ENCODE peak calls at places on chromosomes 11 and 22, in nine cellular contexts. N is heart left ventricle; O is CD8-positive, alpha-beta T cell; E is HL-60; S is Peyer's patch; I is psoas muscle; X is coronary artery; J is heart right ventricle; P is GM12865. V is an unnamed sample.

GRCh38 chr22:42313804-42314581 is 43.5 kb upstream of the TCF20 start:
- DNase-seq in S (peak), O (peak), P (peak), I (no peak), J (no peak), N (no peak), X (no peak), E (peak), V (peak)

GRCh38 chr11:117468888-117469287 is 141.2 kb downstream of the CEP164 start:
- DNase-seq in O (no peak), S (no peak), X (no peak), N (no peak), I (no peak), P (no peak), E (no peak), J (no peak), V (no peak)

GRCh38 chr11:66277475-66278391 is at the start of gene CNIH2:
- DNase-seq in O (peak), X (no peak), J (no peak), P (no peak), E (peak), I (peak), N (no peak), S (peak), V (no peak)

GRCh38 chr11:61138940-61139339 is 22.3 kb downstream of the VPS37C start:
- DNase-seq in O (no peak), P (no peak), J (no peak), N (no peak), X (no peak), S (no peak), E (no peak), I (no peak), V (no peak)

GRCh38 chr11:35740061-35740824 is 77.7 kb downstream of the TRIM44 start:
- DNase-seq in O (no peak), P (no peak), X (no peak), S (no peak), E (no peak), I (no peak), N (no peak), J (no peak), V (no peak)

GRCh38 chr11:8312966-8313365 is 49.3 kb upstream of the LMO1 start:
- DNase-seq in S (no peak), E (no peak), J (no peak), P (no peak), X (no peak), I (no peak), O (no peak), N (no peak), V (no peak)

GRCh38 chr11:93850585-93851018 is at the start of gene VSTM5:
- DNase-seq in I (no peak), N (no peak), P (no peak), O (no peak), E (no peak), X (no peak), S (no peak), J (no peak), V (no peak)

GRCh38 chr11:1563697-1564534 is 8.2 kb downstream of the DUSP8 start:
- DNase-seq in N (peak), P (no peak), E (no peak), I (no peak), X (no peak), S (no peak), O (peak), J (no peak), V (no peak)

GRCh38 chr11:119361056-119361787 is 14.7 kb upstream of the MFRP start:
- DNase-seq in N (peak), X (no peak), I (peak), P (peak), O (no peak), J (peak), S (no peak), E (peak), V (peak)

GRCh38 chr11:119912214-119912613 is 183.2 kb upstream of the NECTIN1 start:
- DNase-seq in J (peak), E (no peak), P (no peak), O (no peak), S (no peak), N (no peak), X (no peak), I (no peak), V (no peak)

GRCh38 chr22:39103431-39103830 is 6.4 kb downstream of the APOBEC3H start:
- DNase-seq in O (no peak), S (no peak), X (no peak), P (no peak), J (no peak), E (no peak), N (no peak), I (no peak), V (no peak)

GRCh38 chr22:49592780-49593501 is 234.7 kb downstream of the BRD1 start:
- DNase-seq in O (no peak), N (no peak), I (no peak), E (no peak), P (no peak), J (no peak), S (no peak), X (no peak), V (no peak)
- TF ChIP-seq CTCF in O (no peak), N (no peak), I (no peak), E (no peak), P (no peak), J (no peak), S (no peak), X (no peak), V (no peak)

GRCh38 chr11:33804471-33804870 is 30.2 kb upstream of the FBXO3 start:
- DNase-seq in I (no peak), X (no peak), E (no peak), N (no peak), J (no peak), P (no peak), S (no peak), O (no peak), V (no peak)

GRCh38 chr11:33802414-33802950 is 28.2 kb upstream of the FBXO3 start:
- DNase-seq in X (no peak), S (no peak), N (no peak), O (no peak), E (peak), J (peak), P (peak), I (peak), V (peak)

GRCh38 chr11:33797879-33798278 is 23.6 kb upstream of the FBXO3 start:
- DNase-seq in E (no peak), X (no peak), J (no peak), S (no peak), O (no peak), P (no peak), I (no peak), N (no peak), V (no peak)

DNA sequence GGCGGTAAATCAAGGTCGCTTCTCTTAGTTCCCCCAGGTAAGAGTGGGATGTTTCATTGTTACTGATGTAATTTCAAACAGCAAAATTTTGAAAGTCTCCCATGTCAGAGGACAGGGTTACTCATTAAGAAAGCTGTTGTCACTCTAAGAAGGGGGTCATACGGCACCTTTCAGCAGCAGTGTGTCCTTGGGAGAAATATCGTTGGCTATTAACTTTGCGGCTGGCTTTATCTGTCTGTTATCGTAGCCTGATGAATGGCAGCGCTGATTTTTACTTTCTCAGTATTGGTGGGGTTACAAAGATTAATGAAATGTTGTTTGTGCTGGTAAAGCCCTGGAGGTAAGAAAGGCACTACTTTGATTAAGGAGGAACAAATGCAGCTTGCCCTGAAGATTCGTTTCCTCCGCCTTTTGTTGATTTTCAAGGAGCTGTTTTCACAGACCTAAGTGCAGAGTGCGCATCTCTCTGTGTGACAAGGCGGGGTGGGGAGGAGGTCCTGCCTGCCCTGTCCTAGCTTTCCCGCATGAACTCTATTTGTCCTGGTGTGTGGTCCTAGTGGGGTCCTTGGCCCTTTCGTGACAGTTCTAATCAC is 27.6 kb upstream of the FBXO3 start:
- DNase-seq in E (no peak), S (no peak), I (no peak), N (no peak), P (no peak), X (no peak), J (no peak), O (no peak), V (no peak)
- H3K4me3 ChIP-seq in E (no peak), S (no peak), I (peak), N (peak), P (no peak), X (peak), J (peak), O (no peak), V (peak)

GRCh38 chr22:23223566-23224317 is 43.4 kb downstream of the BCR start:
- DNase-seq in S (no peak), O (no peak), N (no peak), X (no peak), E (no peak), I (no peak), J (no peak), P (no peak), V (no peak)
- TF ChIP-seq CTCF in S (no peak), O (no peak), N (no peak), X (no peak), E (no peak), I (no peak), J (no peak), P (no peak), V (no peak)

GRCh38 chr11:9386086-9386485 is 1.6 kb downstream of the IPO7 start:
- DNase-seq in P (no peak), S (no peak), I (no peak), J (no peak), X (no peak), E (no peak), O (no peak), N (no peak), V (no peak)
- H3K4me3 ChIP-seq in P (peak), S (no peak), I (peak), J (peak), X (peak), E (peak), O (no peak), N (peak), V (peak)

GRCh38 chr11:18192988-18193387 is 20.4 kb downstream of the MRGPRX4 start:
- DNase-seq in N (no peak), S (no peak), I (no peak), P (peak), X (no peak), O (no peak), E (no peak), J (no peak), V (no peak)

GRCh38 chr11:18191376-18191775 is 18.7 kb downstream of the MRGPRX4 start:
- DNase-seq in O (no peak), E (no peak), N (no peak), X (no peak), S (no peak), J (no peak), P (no peak), I (no peak), V (no peak)

GRCh38 chr11:18196532-18196931 is 23.9 kb downstream of the MRGPRX4 start:
- DNase-seq in S (no peak), I (no peak), O (no peak), P (no peak), J (no peak), E (no peak), N (no peak), X (no peak), V (no peak)
- TF ChIP-seq CTCF in S (no peak), I (no peak), O (no peak), P (no peak), J (no peak), E (no peak), N (no peak), X (no peak), V (no peak)